ENCODE peak calls at places on chromosomes 5 and 9, in eight cellular contexts. One of them, this sample, is unnamed.

GRCh38 chr5:151020304-151021031 is at the start of gene GPX3:
- DNase-seq in GM23248: peak
- DNase-seq in IMR-90: peak
- DNase-seq in Karpas-422: peak
- DNase-seq in astrocyte: peak
- DNase-seq in trophoblast cell: peak
- DNase-seq in neuronal stem cell: peak
- DNase-seq in fibroblast of lung: peak
- DNase-seq in this sample: peak

GRCh38 chr9:86720893-86721698 is 226.2 kb downstream of the GAS1 start:
- DNase-seq in neuronal stem cell: no peak
- DNase-seq in IMR-90: no peak
- DNase-seq in trophoblast cell: peak
- DNase-seq in GM23248: no peak
- DNase-seq in fibroblast of lung: no peak
- DNase-seq in Karpas-422: no peak
- DNase-seq in astrocyte: peak
- DNase-seq in this sample: no peak

GRCh38 chr5:27450607-27451006 is 412.2 kb upstream of the CDH9 start:
- DNase-seq in IMR-90: peak
- DNase-seq in GM23248: peak
- DNase-seq in fibroblast of lung: no peak
- DNase-seq in astrocyte: no peak
- DNase-seq in neuronal stem cell: no peak
- DNase-seq in Karpas-422: no peak
- DNase-seq in trophoblast cell: no peak
- DNase-seq in this sample: no peak

GRCh38 chr5:76083555-76084495 is 642 bp downstream of the SV2C start:
- DNase-seq in GM23248: peak
- DNase-seq in neuronal stem cell: peak
- DNase-seq in IMR-90: no peak
- DNase-seq in Karpas-422: no peak
- DNase-seq in astrocyte: no peak
- DNase-seq in trophoblast cell: no peak
- DNase-seq in fibroblast of lung: no peak
- DNase-seq in this sample: no peak

GRCh38 chr5:50846261-50846660 is 179.8 kb downstream of the PARP8 start:
- DNase-seq in GM23248: no peak
- DNase-seq in astrocyte: no peak
- DNase-seq in IMR-90: no peak
- DNase-seq in trophoblast cell: no peak
- DNase-seq in fibroblast of lung: no peak
- DNase-seq in neuronal stem cell: no peak
- DNase-seq in Karpas-422: no peak
- DNase-seq in this sample: no peak

GRCh38 chr5:1543398-1544293 is 19.9 kb upstream of the LPCAT1 start:
- DNase-seq in Karpas-422: no peak
- DNase-seq in neuronal stem cell: no peak
- DNase-seq in IMR-90: no peak
- DNase-seq in GM23248: peak
- DNase-seq in astrocyte: no peak
- DNase-seq in trophoblast cell: no peak
- DNase-seq in fibroblast of lung: no peak
- DNase-seq in this sample: peak

GRCh38 chr9:116687074-116687761 is at the start of gene TRIM32:
- DNase-seq in astrocyte: peak
- DNase-seq in trophoblast cell: peak
- DNase-seq in fibroblast of lung: peak
- DNase-seq in IMR-90: peak
- DNase-seq in GM23248: peak
- DNase-seq in Karpas-422: peak
- DNase-seq in neuronal stem cell: peak
- DNase-seq in this sample: peak

GRCh38 chr5:1833264-1834021 is 32.2 kb downstream of the NDUFS6 start:
- DNase-seq in neuronal stem cell: no peak
- DNase-seq in astrocyte: no peak
- DNase-seq in Karpas-422: no peak
- DNase-seq in GM23248: no peak
- DNase-seq in fibroblast of lung: no peak
- DNase-seq in IMR-90: no peak
- DNase-seq in trophoblast cell: no peak
- DNase-seq in this sample: no peak

GRCh38 chr5:6185574-6185973 is 192.8 kb downstream of the MED10 start:
- DNase-seq in fibroblast of lung: no peak
- DNase-seq in astrocyte: no peak
- DNase-seq in GM23248: no peak
- DNase-seq in IMR-90: no peak
- DNase-seq in trophoblast cell: no peak
- DNase-seq in neuronal stem cell: no peak
- DNase-seq in Karpas-422: no peak
- DNase-seq in this sample: no peak

GRCh38 chr9:133168432-133168831 is 4.7 kb upstream of the GBGT1 start:
- DNase-seq in fibroblast of lung: no peak
- DNase-seq in trophoblast cell: no peak
- DNase-seq in GM23248: peak
- DNase-seq in IMR-90: no peak
- DNase-seq in astrocyte: no peak
- DNase-seq in Karpas-422: no peak
- DNase-seq in neuronal stem cell: no peak
- DNase-seq in this sample: peak

GRCh38 chr5:158958048-158958994 is 141.4 kb downstream of the EBF1 start:
- DNase-seq in neuronal stem cell: peak
- DNase-seq in trophoblast cell: no peak
- DNase-seq in GM23248: peak
- DNase-seq in Karpas-422: peak
- DNase-seq in astrocyte: no peak
- DNase-seq in IMR-90: no peak
- DNase-seq in fibroblast of lung: no peak
- DNase-seq in this sample: no peak

GRCh38 chr5:6587171-6587570 is 45.7 kb downstream of the NSUN2 start:
- DNase-seq in astrocyte: no peak
- DNase-seq in trophoblast cell: no peak
- DNase-seq in Karpas-422: no peak
- DNase-seq in neuronal stem cell: no peak
- DNase-seq in IMR-90: no peak
- DNase-seq in GM23248: no peak
- DNase-seq in fibroblast of lung: no peak
- DNase-seq in this sample: no peak

GRCh38 chr9:110977259-110977709 is 61.0 kb downstream of the LPAR1 start:
- DNase-seq in astrocyte: peak
- DNase-seq in GM23248: peak
- DNase-seq in IMR-90: peak
- DNase-seq in fibroblast of lung: peak
- DNase-seq in trophoblast cell: no peak
- DNase-seq in Karpas-422: no peak
- DNase-seq in neuronal stem cell: no peak
- DNase-seq in this sample: peak

GRCh38 chr5:131530706-131531331 is 104.2 kb downstream of the RAPGEF6 start:
- DNase-seq in astrocyte: no peak
- DNase-seq in Karpas-422: no peak
- DNase-seq in GM23248: no peak
- DNase-seq in trophoblast cell: no peak
- DNase-seq in IMR-90: peak
- DNase-seq in neuronal stem cell: no peak
- DNase-seq in fibroblast of lung: no peak
- DNase-seq in this sample: no peak

GRCh38 chr5:42035526-42035925 is 110.4 kb downstream of the FBXO4 start:
- DNase-seq in Karpas-422: no peak
- DNase-seq in IMR-90: no peak
- DNase-seq in trophoblast cell: no peak
- DNase-seq in GM23248: no peak
- DNase-seq in neuronal stem cell: no peak
- DNase-seq in astrocyte: no peak
- DNase-seq in fibroblast of lung: no peak
- DNase-seq in this sample: no peak

GRCh38 chr5:42036379-42036778 is 111.3 kb downstream of the FBXO4 start:
- DNase-seq in neuronal stem cell: no peak
- DNase-seq in fibroblast of lung: no peak
- DNase-seq in IMR-90: no peak
- DNase-seq in Karpas-422: no peak
- DNase-seq in trophoblast cell: no peak
- DNase-seq in GM23248: no peak
- DNase-seq in astrocyte: no peak
- DNase-seq in this sample: no peak

GRCh38 chr5:42037379-42037932 is 112.4 kb downstream of the FBXO4 start:
- DNase-seq in Karpas-422: no peak
- DNase-seq in trophoblast cell: no peak
- DNase-seq in IMR-90: no peak
- DNase-seq in GM23248: no peak
- DNase-seq in fibroblast of lung: no peak
- DNase-seq in astrocyte: no peak
- DNase-seq in neuronal stem cell: no peak
- DNase-seq in this sample: no peak
- H3K4me3 ChIP-seq in Karpas-422: no peak
- H3K4me3 ChIP-seq in trophoblast cell: no peak
- H3K4me3 ChIP-seq in IMR-90: no peak
- H3K4me3 ChIP-seq in GM23248: no peak
- H3K4me3 ChIP-seq in fibroblast of lung: no peak
- H3K4me3 ChIP-seq in astrocyte: no peak
- H3K4me3 ChIP-seq in neuronal stem cell: no peak
- H3K4me3 ChIP-seq in this sample: no peak

GRCh38 chr9:134722120-134722701 is 80.6 kb downstream of the COL5A1 start:
- DNase-seq in GM23248: no peak
- DNase-seq in trophoblast cell: no peak
- DNase-seq in fibroblast of lung: no peak
- DNase-seq in neuronal stem cell: no peak
- DNase-seq in IMR-90: no peak
- DNase-seq in Karpas-422: no peak
- DNase-seq in astrocyte: no peak
- DNase-seq in this sample: no peak

GRCh38 chr9:134720796-134721195 is 79.2 kb downstream of the COL5A1 start:
- DNase-seq in IMR-90: no peak
- DNase-seq in Karpas-422: no peak
- DNase-seq in fibroblast of lung: no peak
- DNase-seq in astrocyte: no peak
- DNase-seq in neuronal stem cell: no peak
- DNase-seq in trophoblast cell: no peak
- DNase-seq in GM23248: no peak
- DNase-seq in this sample: no peak

GRCh38 chr9:134719331-134719730 is 77.7 kb downstream of the COL5A1 start:
- DNase-seq in GM23248: no peak
- DNase-seq in Karpas-422: no peak
- DNase-seq in trophoblast cell: no peak
- DNase-seq in fibroblast of lung: no peak
- DNase-seq in astrocyte: no peak
- DNase-seq in IMR-90: no peak
- DNase-seq in neuronal stem cell: no peak
- DNase-seq in this sample: no peak

GRCh38 chr9:134721344-134721743 is 79.7 kb downstream of the COL5A1 start:
- DNase-seq in fibroblast of lung: no peak
- DNase-seq in GM23248: no peak
- DNase-seq in IMR-90: no peak
- DNase-seq in astrocyte: no peak
- DNase-seq in Karpas-422: no peak
- DNase-seq in neuronal stem cell: no peak
- DNase-seq in trophoblast cell: no peak
- DNase-seq in this sample: no peak

DNA sequence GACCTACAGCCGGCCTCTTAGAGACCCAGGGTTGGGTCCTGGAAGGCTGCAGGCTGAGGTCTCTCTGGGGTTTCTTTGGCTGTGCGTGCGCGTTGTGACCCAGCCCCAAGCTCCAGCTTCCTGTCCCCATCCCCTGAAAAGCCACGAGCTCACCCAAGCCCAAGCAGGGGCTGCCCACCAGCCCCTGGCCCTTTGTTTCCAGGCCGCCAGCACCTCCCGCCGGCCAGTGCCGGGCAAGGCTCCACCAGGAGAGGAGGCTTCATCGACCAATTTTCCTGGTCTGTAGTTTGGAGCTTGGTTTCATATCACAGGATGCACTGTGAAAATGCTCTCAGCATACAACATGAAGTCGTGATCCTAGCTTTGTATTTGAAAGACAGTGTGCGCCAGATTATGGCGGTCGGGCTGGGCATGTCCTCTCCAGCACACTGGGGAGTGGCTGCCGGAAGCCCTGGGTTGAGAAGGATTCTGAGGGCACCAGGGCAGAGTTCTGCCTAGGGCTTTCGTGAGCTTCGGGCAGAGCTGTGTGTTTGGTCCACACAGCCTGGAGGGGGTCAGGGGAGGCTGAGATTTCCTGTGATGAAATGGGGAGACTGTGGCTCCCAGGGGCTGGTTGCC is 78.6 kb downstream of the COL5A1 start:
- DNase-seq in IMR-90: no peak
- DNase-seq in Karpas-422: no peak
- DNase-seq in neuronal stem cell: no peak
- DNase-seq in trophoblast cell: no peak
- DNase-seq in fibroblast of lung: no peak
- DNase-seq in astrocyte: no peak
- DNase-seq in GM23248: no peak
- DNase-seq in this sample: no peak
- H3K27ac ChIP-seq in IMR-90: no peak
- H3K27ac ChIP-seq in Karpas-422: no peak
- H3K27ac ChIP-seq in neuronal stem cell: no peak
- H3K27ac ChIP-seq in trophoblast cell: no peak
- H3K27ac ChIP-seq in fibroblast of lung: no peak
- H3K27ac ChIP-seq in astrocyte: no peak
- H3K27ac ChIP-seq in GM23248: no peak
- H3K27ac ChIP-seq in this sample: no peak

DNA sequence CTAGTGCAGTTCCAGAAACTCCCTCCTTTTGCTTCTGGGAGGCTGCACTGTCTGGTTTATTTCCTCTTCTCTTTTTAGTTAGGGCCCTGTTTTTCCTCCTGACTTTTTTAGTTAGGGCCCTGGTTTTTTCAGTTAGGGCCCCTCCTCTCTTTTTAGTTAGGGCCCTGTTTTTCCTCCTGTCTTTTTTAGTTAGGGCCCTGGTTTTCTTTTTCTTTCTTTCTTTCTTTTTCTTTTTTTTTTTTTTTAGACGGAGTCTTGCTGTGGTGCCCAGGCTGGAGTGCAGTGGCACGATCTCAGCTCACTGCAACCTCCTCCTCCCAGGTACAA is 15.1 kb downstream of the GSN start:
- DNase-seq in neuronal stem cell: no peak
- DNase-seq in trophoblast cell: no peak
- DNase-seq in Karpas-422: no peak
- DNase-seq in astrocyte: no peak
- DNase-seq in GM23248: no peak
- DNase-seq in fibroblast of lung: no peak
- DNase-seq in IMR-90: no peak
- DNase-seq in this sample: no peak
- H3K9ac ChIP-seq in neuronal stem cell: no peak
- H3K9ac ChIP-seq in trophoblast cell: no peak
- H3K9ac ChIP-seq in Karpas-422: no peak
- H3K9ac ChIP-seq in astrocyte: peak
- H3K9ac ChIP-seq in GM23248: peak
- H3K9ac ChIP-seq in fibroblast of lung: no peak
- H3K9ac ChIP-seq in IMR-90: no peak
- H3K9ac ChIP-seq in this sample: no peak

GRCh38 chr5:139639619-139640431 is 8.3 kb upstream of the CXXC5 start:
- DNase-seq in GM23248: peak
- DNase-seq in Karpas-422: no peak
- DNase-seq in trophoblast cell: no peak
- DNase-seq in fibroblast of lung: no peak
- DNase-seq in astrocyte: no peak
- DNase-seq in IMR-90: peak
- DNase-seq in neuronal stem cell: no peak
- DNase-seq in this sample: peak
- H3K4me3 ChIP-seq in GM23248: no peak
- H3K4me3 ChIP-seq in Karpas-422: no peak
- H3K4me3 ChIP-seq in trophoblast cell: no peak
- H3K4me3 ChIP-seq in fibroblast of lung: no peak
- H3K4me3 ChIP-seq in astrocyte: no peak
- H3K4me3 ChIP-seq in IMR-90: no peak
- H3K4me3 ChIP-seq in neuronal stem cell: no peak
- H3K4me3 ChIP-seq in this sample: no peak

GRCh38 chr5:14582797-14583137 is 1.2 kb downstream of the OTULINL start:
- DNase-seq in IMR-90: no peak
- DNase-seq in fibroblast of lung: no peak
- DNase-seq in neuronal stem cell: no peak
- DNase-seq in astrocyte: no peak
- DNase-seq in trophoblast cell: no peak
- DNase-seq in GM23248: peak
- DNase-seq in Karpas-422: no peak
- DNase-seq in this sample: no peak
- H3K27ac ChIP-seq in IMR-90: no peak
- H3K27ac ChIP-seq in fibroblast of lung: no peak
- H3K27ac ChIP-seq in neuronal stem cell: no peak
- H3K27ac ChIP-seq in astrocyte: no peak
- H3K27ac ChIP-seq in trophoblast cell: no peak
- H3K27ac ChIP-seq in GM23248: no peak
- H3K27ac ChIP-seq in Karpas-422: no peak
- H3K27ac ChIP-seq in this sample: peak

This sample was measured in colonic mucosa.